ENCODE peak calls at places on chromosomes 7 and 10, in eight cellular contexts. E is thoracic aorta; B is activated gamma-delta T cell treated with anti-CD3 and anti-CD28 coated beads, Interleukin-2, amount 50 U/mL, for 16 hours; F is left ventricle myocardium inferior; I is NCI-H1417 treated with DMSO at 0.1 percent for 48 hours; R is GF-D8; D is hypothalamus; G is stimulated activated CD4-positive, alpha-beta T cell treated with anti-CD3 and anti-CD28 coated beads, TNF-alpha, amount 100 ng/mL, for 1 hour. P is an unnamed sample.
A peak's percentile ranks its signal among the peaks of the same experiment; 100 is the strongest.

GRCh38 chr10:6956562-6956961 is 376.5 kb upstream of the PRKCQ start:
- DNase-seq in F (no peak), B (no peak), I (no peak), E (no peak), G (no peak), R (no peak), D (no peak), P (no peak)

GRCh38 chr10:128095023-128095752 is 31.0 kb downstream of the MKI67 start:
- DNase-seq in G (no peak), F (no peak), E (no peak), I (no peak), R (no peak), D (no peak), B (no peak), P (no peak)

GRCh38 chr10:116170815-116171250 is 102.2 kb downstream of the GFRA1 start:
- DNase-seq in B (no peak), F (no peak), I (no peak), R (no peak), D (no peak), E (no peak), G (no peak), P (peak; percentile 25)

GRCh38 chr7:33698006-33698405 is 207.3 kb upstream of the BMPER start:
- DNase-seq in F (no peak), G (no peak), B (no peak), I (no peak), R (no peak), E (no peak), D (no peak), P (no peak)

GRCh38 chr7:158997110-158997453 is 140.7 kb downstream of the DYNC2I1 start:
- DNase-seq in B (no peak), F (no peak), I (no peak), D (no peak), R (no peak), E (no peak), G (no peak), P (no peak)

GRCh38 chr10:31136386-31136785 is 104.7 kb upstream of the ZNF438 start:
- DNase-seq in B (no peak), R (no peak), E (no peak), I (no peak), G (no peak), F (no peak), D (no peak), P (no peak)

GRCh38 chr10:132298038-132298935 is 9.5 kb downstream of the STK32C start:
- DNase-seq in E (no peak), D (no peak), I (no peak), R (no peak), B (no peak), F (no peak), G (no peak), P (no peak)

GRCh38 chr7:27170936-27171635 is 3.0 kb downstream of the HOXA10 start:
- DNase-seq in G (no peak), F (no peak), B (no peak), D (no peak), R (no peak), E (no peak), I (no peak), P (no peak)

GRCh38 chr7:97734255-97734654 is 2.4 kb downstream of the TAC1 start:
- DNase-seq in F (no peak), D (no peak), B (no peak), E (no peak), R (no peak), G (no peak), I (no peak), P (no peak)

GRCh38 chr7:18574676-18575075 is 79.1 kb downstream of the HDAC9 start:
- DNase-seq in G (no peak), E (no peak), I (no peak), R (no peak), F (no peak), B (no peak), D (no peak), P (no peak)

P was measured in astrocyte.